ENCODE peak calls at places on chromosomes 5 and 9, in six cellular contexts. One of them, this sample, is unnamed.

GRCh38 chr9:114869845-114870244 is 60.5 kb downstream of the TNFSF8 start:
- DNase-seq in fibroblast of mammary gland: no peak
- DNase-seq in activated CD4-positive, alpha-beta T cell treated with anti-CD3 and anti-CD28 coated beads for 1 hour: no peak
- DNase-seq in stimulated activated CD4-positive, alpha-beta T cell treated with anti-CD3 and anti-CD28 coated beads, TNF-alpha, amount 100 ng/mL, for 1 hour: no peak
- DNase-seq in kidney tubule cell: no peak
- DNase-seq in epithelial cell of esophagus: no peak
- DNase-seq in this sample: peak

GRCh38 chr5:83653669-83654068 is 67.0 kb downstream of the HAPLN1 start:
- DNase-seq in fibroblast of mammary gland: no peak
- DNase-seq in activated CD4-positive, alpha-beta T cell treated with anti-CD3 and anti-CD28 coated beads for 1 hour: no peak
- DNase-seq in stimulated activated CD4-positive, alpha-beta T cell treated with anti-CD3 and anti-CD28 coated beads, TNF-alpha, amount 100 ng/mL, for 1 hour: no peak
- DNase-seq in kidney tubule cell: no peak
- DNase-seq in epithelial cell of esophagus: no peak
- DNase-seq in this sample: no peak

GRCh38 chr9:78539904-78540303 is 243.0 kb downstream of the PSAT1 start:
- DNase-seq in fibroblast of mammary gland: peak
- DNase-seq in activated CD4-positive, alpha-beta T cell treated with anti-CD3 and anti-CD28 coated beads for 1 hour: no peak
- DNase-seq in stimulated activated CD4-positive, alpha-beta T cell treated with anti-CD3 and anti-CD28 coated beads, TNF-alpha, amount 100 ng/mL, for 1 hour: no peak
- DNase-seq in kidney tubule cell: peak
- DNase-seq in epithelial cell of esophagus: no peak
- DNase-seq in this sample: peak

GRCh38 chr9:99419099-99419498 is 197.0 kb downstream of the SEC61B start:
- DNase-seq in fibroblast of mammary gland: peak
- DNase-seq in activated CD4-positive, alpha-beta T cell treated with anti-CD3 and anti-CD28 coated beads for 1 hour: no peak
- DNase-seq in stimulated activated CD4-positive, alpha-beta T cell treated with anti-CD3 and anti-CD28 coated beads, TNF-alpha, amount 100 ng/mL, for 1 hour: no peak
- DNase-seq in kidney tubule cell: no peak
- DNase-seq in epithelial cell of esophagus: no peak
- DNase-seq in this sample: no peak

GRCh38 chr9:116687762-116688160 is 656 bp downstream of the TRIM32 start:
- DNase-seq in fibroblast of mammary gland: no peak
- DNase-seq in activated CD4-positive, alpha-beta T cell treated with anti-CD3 and anti-CD28 coated beads for 1 hour: no peak
- DNase-seq in stimulated activated CD4-positive, alpha-beta T cell treated with anti-CD3 and anti-CD28 coated beads, TNF-alpha, amount 100 ng/mL, for 1 hour: no peak
- DNase-seq in kidney tubule cell: peak
- DNase-seq in epithelial cell of esophagus: no peak
- DNase-seq in this sample: no peak

GRCh38 chr5:18050344-18050743 is 416.1 kb downstream of the TAF11L14 start:
- DNase-seq in fibroblast of mammary gland: no peak
- DNase-seq in activated CD4-positive, alpha-beta T cell treated with anti-CD3 and anti-CD28 coated beads for 1 hour: no peak
- DNase-seq in stimulated activated CD4-positive, alpha-beta T cell treated with anti-CD3 and anti-CD28 coated beads, TNF-alpha, amount 100 ng/mL, for 1 hour: no peak
- DNase-seq in kidney tubule cell: no peak
- DNase-seq in epithelial cell of esophagus: no peak
- DNase-seq in this sample: no peak

GRCh38 chr5:32018476-32019436 is 155.4 kb downstream of the GOLPH3 start:
- DNase-seq in fibroblast of mammary gland: peak
- DNase-seq in activated CD4-positive, alpha-beta T cell treated with anti-CD3 and anti-CD28 coated beads for 1 hour: no peak
- DNase-seq in stimulated activated CD4-positive, alpha-beta T cell treated with anti-CD3 and anti-CD28 coated beads, TNF-alpha, amount 100 ng/mL, for 1 hour: no peak
- DNase-seq in kidney tubule cell: no peak
- DNase-seq in epithelial cell of esophagus: peak
- DNase-seq in this sample: no peak

GRCh38 chr5:141940695-141941271 is 17.1 kb downstream of the DELE1 start:
- DNase-seq in fibroblast of mammary gland: peak
- DNase-seq in activated CD4-positive, alpha-beta T cell treated with anti-CD3 and anti-CD28 coated beads for 1 hour: no peak
- DNase-seq in stimulated activated CD4-positive, alpha-beta T cell treated with anti-CD3 and anti-CD28 coated beads, TNF-alpha, amount 100 ng/mL, for 1 hour: no peak
- DNase-seq in kidney tubule cell: no peak
- DNase-seq in epithelial cell of esophagus: no peak
- DNase-seq in this sample: no peak

GRCh38 chr9:126605792-126606482 is 7.8 kb upstream of the LMX1B start:
- DNase-seq in fibroblast of mammary gland: no peak
- DNase-seq in activated CD4-positive, alpha-beta T cell treated with anti-CD3 and anti-CD28 coated beads for 1 hour: no peak
- DNase-seq in stimulated activated CD4-positive, alpha-beta T cell treated with anti-CD3 and anti-CD28 coated beads, TNF-alpha, amount 100 ng/mL, for 1 hour: no peak
- DNase-seq in kidney tubule cell: no peak
- DNase-seq in epithelial cell of esophagus: peak
- DNase-seq in this sample: peak

GRCh38 chr5:36777105-36777757 is 99.3 kb upstream of the NIPBL start:
- DNase-seq in fibroblast of mammary gland: peak
- DNase-seq in activated CD4-positive, alpha-beta T cell treated with anti-CD3 and anti-CD28 coated beads for 1 hour: no peak
- DNase-seq in stimulated activated CD4-positive, alpha-beta T cell treated with anti-CD3 and anti-CD28 coated beads, TNF-alpha, amount 100 ng/mL, for 1 hour: no peak
- DNase-seq in kidney tubule cell: peak
- DNase-seq in epithelial cell of esophagus: peak
- DNase-seq in this sample: peak

GRCh38 chr9:9499546-9499945 is 1113.3 kb downstream of the PTPRD start:
- DNase-seq in fibroblast of mammary gland: no peak
- DNase-seq in activated CD4-positive, alpha-beta T cell treated with anti-CD3 and anti-CD28 coated beads for 1 hour: no peak
- DNase-seq in stimulated activated CD4-positive, alpha-beta T cell treated with anti-CD3 and anti-CD28 coated beads, TNF-alpha, amount 100 ng/mL, for 1 hour: no peak
- DNase-seq in kidney tubule cell: no peak
- DNase-seq in epithelial cell of esophagus: no peak
- DNase-seq in this sample: no peak

GRCh38 chr5:41815663-41816062 is 54.6 kb downstream of the OXCT1 start:
- DNase-seq in fibroblast of mammary gland: no peak
- DNase-seq in activated CD4-positive, alpha-beta T cell treated with anti-CD3 and anti-CD28 coated beads for 1 hour: no peak
- DNase-seq in stimulated activated CD4-positive, alpha-beta T cell treated with anti-CD3 and anti-CD28 coated beads, TNF-alpha, amount 100 ng/mL, for 1 hour: no peak
- DNase-seq in kidney tubule cell: no peak
- DNase-seq in epithelial cell of esophagus: no peak
- DNase-seq in this sample: no peak

GRCh38 chr9:121328876-121329681 is 41.0 kb downstream of the STOM start:
- DNase-seq in fibroblast of mammary gland: no peak
- DNase-seq in activated CD4-positive, alpha-beta T cell treated with anti-CD3 and anti-CD28 coated beads for 1 hour: no peak
- DNase-seq in stimulated activated CD4-positive, alpha-beta T cell treated with anti-CD3 and anti-CD28 coated beads, TNF-alpha, amount 100 ng/mL, for 1 hour: no peak
- DNase-seq in kidney tubule cell: no peak
- DNase-seq in epithelial cell of esophagus: no peak
- DNase-seq in this sample: no peak

GRCh38 chr5:61965074-61965473 is 340.9 kb upstream of the KIF2A start:
- DNase-seq in fibroblast of mammary gland: peak
- DNase-seq in activated CD4-positive, alpha-beta T cell treated with anti-CD3 and anti-CD28 coated beads for 1 hour: no peak
- DNase-seq in stimulated activated CD4-positive, alpha-beta T cell treated with anti-CD3 and anti-CD28 coated beads, TNF-alpha, amount 100 ng/mL, for 1 hour: no peak
- DNase-seq in kidney tubule cell: peak
- DNase-seq in epithelial cell of esophagus: peak
- DNase-seq in this sample: no peak

GRCh38 chr9:35350827-35351549 is 138.9 kb upstream of the RUSC2 start:
- DNase-seq in fibroblast of mammary gland: peak
- DNase-seq in activated CD4-positive, alpha-beta T cell treated with anti-CD3 and anti-CD28 coated beads for 1 hour: no peak
- DNase-seq in stimulated activated CD4-positive, alpha-beta T cell treated with anti-CD3 and anti-CD28 coated beads, TNF-alpha, amount 100 ng/mL, for 1 hour: no peak
- DNase-seq in kidney tubule cell: no peak
- DNase-seq in epithelial cell of esophagus: no peak
- DNase-seq in this sample: peak

GRCh38 chr5:56815657-56816545 is 552 bp downstream of the MAP3K1 start:
- DNase-seq in fibroblast of mammary gland: peak
- DNase-seq in activated CD4-positive, alpha-beta T cell treated with anti-CD3 and anti-CD28 coated beads for 1 hour: peak
- DNase-seq in stimulated activated CD4-positive, alpha-beta T cell treated with anti-CD3 and anti-CD28 coated beads, TNF-alpha, amount 100 ng/mL, for 1 hour: no peak
- DNase-seq in kidney tubule cell: no peak
- DNase-seq in epithelial cell of esophagus: peak
- DNase-seq in this sample: no peak

GRCh38 chr5:60598424-60598823 is 101.5 kb downstream of the DEPDC1B start:
- DNase-seq in fibroblast of mammary gland: no peak
- DNase-seq in activated CD4-positive, alpha-beta T cell treated with anti-CD3 and anti-CD28 coated beads for 1 hour: no peak
- DNase-seq in stimulated activated CD4-positive, alpha-beta T cell treated with anti-CD3 and anti-CD28 coated beads, TNF-alpha, amount 100 ng/mL, for 1 hour: no peak
- DNase-seq in kidney tubule cell: no peak
- DNase-seq in epithelial cell of esophagus: no peak
- DNase-seq in this sample: no peak